ENCODE peak calls at places on chromosomes 12 and 14, in five cellular contexts. Y is NT2/D1, Z is HepG2, N is H1, C is GM12878. B is an unnamed sample.

GRCh38 chr12:45343269-45344051 is 127.6 kb downstream of the ANO6 start:
- DNase-seq in Y (no peak), Z (peak), N (no peak), C (no peak), B (no peak)

GRCh38 chr12:113598815-113599406 is 127.2 kb upstream of the LHX5 start:
- DNase-seq in Y (no peak), Z (no peak), N (no peak), C (no peak), B (no peak)

GRCh38 chr14:50010752-50011151 is 105.6 kb downstream of the VCPKMT start:
- DNase-seq in Y (no peak), Z (no peak), N (no peak), C (no peak), B (no peak)

GRCh38 chr12:23895792-23896218 is 53.7 kb downstream of the SOX5 start:
- DNase-seq in Y (peak), Z (no peak), N (peak), C (no peak), B (no peak)

GRCh38 chr14:39023939-39024871 is 78.8 kb downstream of the SEC23A start:
- DNase-seq in Y (no peak), Z (peak), N (no peak), C (no peak), B (no peak)

GRCh38 chr14:32576088-32576795 is 247.1 kb downstream of the AKAP6 start:
- DNase-seq in Y (peak), Z (peak), N (no peak), C (no peak), B (peak)

GRCh38 chr14:99747582-99748330 is 45.5 kb upstream of the EML1 start:
- DNase-seq in Y (no peak), Z (no peak), N (no peak), C (no peak), B (no peak)

GRCh38 chr12:96036765-96037455 is 1.5 kb upstream of the LTA4H start:
- DNase-seq in Y (no peak), Z (no peak), N (no peak), C (no peak), B (no peak)

GRCh38 chr14:96894966-96895365 is 97.8 kb downstream of the VRK1 start:
- DNase-seq in Y (no peak), Z (no peak), N (no peak), C (no peak), B (no peak)

GRCh38 chr12:80045594-80045993 is 53.7 kb upstream of the OTOGL start:
- DNase-seq in Y (no peak), Z (no peak), N (no peak), C (no peak), B (no peak)

GRCh38 chr14:60760648-60761364 is 26.2 kb downstream of the MNAT1 start:
- DNase-seq in Y (peak), Z (peak), N (peak), C (no peak), B (no peak)

GRCh38 chr14:59679872-59680271 is 103.3 kb upstream of the CCDC175 start:
- DNase-seq in Y (no peak), Z (no peak), N (no peak), C (no peak), B (no peak)

GRCh38 chr14:96829791-96830190 is 32.6 kb downstream of the VRK1 start:
- DNase-seq in Y (no peak), Z (no peak), N (no peak), C (no peak), B (no peak)

GRCh38 chr12:106760184-106760531 is 14.3 kb upstream of the RIC8B start:
- DNase-seq in Y (peak), Z (no peak), N (peak), C (peak), B (no peak)

GRCh38 chr12:69389836-69390235 is 30.3 kb downstream of the YEATS4 start:
- DNase-seq in Y (no peak), Z (no peak), N (no peak), C (no peak), B (no peak)

GRCh38 chr12:104569348-104570173 is 112.8 kb downstream of the CHST11 start:
- DNase-seq in Y (no peak), Z (no peak), N (no peak), C (peak), B (no peak)

GRCh38 chr14:105315211-105315721 is 718 bp downstream of the PACS2 start:
- DNase-seq in Y (no peak), Z (peak), N (no peak), C (no peak), B (no peak)

GRCh38 chr14:41785696-41786095 is 179.0 kb downstream of the LRFN5 start:
- DNase-seq in Y (peak), Z (peak), N (no peak), C (no peak), B (peak)

GRCh38 chr14:34229140-34229539 is 232.9 kb downstream of the SPTSSA start:
- DNase-seq in Y (no peak), Z (no peak), N (no peak), C (no peak), B (no peak)

GRCh38 chr14:67815573-67816235 is 686 bp downstream of the ZFYVE26 start:
- DNase-seq in Y (no peak), Z (no peak), N (no peak), C (no peak), B (peak)

GRCh38 chr14:47278233-47278842 is 397.1 kb downstream of the MDGA2 start:
- DNase-seq in Y (peak), Z (peak), N (peak), C (no peak), B (peak)

GRCh38 chr14:73774671-73775070 is 60.5 kb upstream of the PNMA1 start:
- DNase-seq in Y (no peak), Z (no peak), N (no peak), C (no peak), B (no peak)

GRCh38 chr12:119642986-119643385 is 24.9 kb upstream of the PRKAB1 start:
- DNase-seq in Y (peak), Z (no peak), N (no peak), C (no peak), B (peak)

GRCh38 chr14:69701269-69701668 is 65.7 kb upstream of the SRSF5 start:
- DNase-seq in Y (no peak), Z (no peak), N (no peak), C (no peak), B (no peak)
- TF ChIP-seq SUZ12 in Y (no peak), Z (no peak), N (no peak), C (no peak), B (no peak)

GRCh38 chr12:89439946-89440345 is 84.7 kb downstream of the GALNT4 start:
- DNase-seq in Y (no peak), Z (no peak), N (no peak), C (no peak), B (no peak)
- TF ChIP-seq SUZ12 in Y (no peak), Z (no peak), N (no peak), C (no peak), B (no peak)

GRCh38 chr12:19316420-19316819 is 122.9 kb upstream of the AEBP2 start:
- DNase-seq in Y (no peak), Z (no peak), N (no peak), C (no peak), B (no peak)
- TF ChIP-seq SUZ12 in Y (no peak), Z (no peak), N (no peak), C (no peak), B (no peak)

GRCh38 chr12:7160183-7160582 is 29.3 kb upstream of the PEX5 start:
- DNase-seq in Y (no peak), Z (no peak), N (no peak), C (no peak), B (no peak)
- TF ChIP-seq SUZ12 in Y (no peak), Z (no peak), N (no peak), C (no peak), B (no peak)

GRCh38 chr12:94815450-94815849 is 165.1 kb upstream of the TMCC3 start:
- DNase-seq in Y (no peak), Z (no peak), N (no peak), C (no peak), B (no peak)
- TF ChIP-seq SUZ12 in Y (no peak), Z (no peak), N (no peak), C (no peak), B (no peak)

DNA sequence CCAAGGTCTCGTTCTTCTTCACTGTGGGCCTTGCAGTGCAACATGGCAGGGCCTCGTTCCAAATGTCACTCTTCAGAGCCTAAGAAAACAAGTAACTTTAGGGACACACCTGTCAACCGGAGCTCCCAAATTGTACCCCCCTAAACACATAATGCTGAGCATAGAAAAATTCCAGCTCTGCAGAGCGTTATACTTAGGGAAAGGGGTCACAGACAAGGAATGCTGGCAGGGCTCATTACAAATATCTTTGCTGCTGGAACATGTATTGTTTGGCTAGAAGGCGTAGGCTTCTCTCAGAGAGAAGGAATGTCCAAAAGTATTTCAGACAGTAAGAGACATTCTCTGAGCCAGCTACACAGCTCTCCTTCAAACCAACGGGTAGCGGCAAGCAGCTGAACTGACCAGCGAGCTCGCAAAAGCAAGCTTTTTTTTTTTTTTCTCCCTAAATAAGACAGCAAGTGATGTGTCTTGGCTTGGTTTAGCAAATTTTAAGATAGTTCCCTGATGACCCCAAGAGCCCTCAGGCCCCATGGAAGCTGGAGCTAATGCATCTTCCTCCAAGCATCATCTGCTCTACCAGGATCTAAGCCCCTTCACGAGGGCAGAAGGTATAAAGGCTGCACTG is 24.5 kb downstream of the SSH1 start:
- DNase-seq in Y (no peak), Z (no peak), N (no peak), C (no peak), B (no peak)
- TF ChIP-seq SUZ12 in Y (no peak), Z (no peak), N (no peak), C (no peak), B (no peak)

GRCh38 chr12:124713436-124714082 is 146.1 kb upstream of the NCOR2 start:
- DNase-seq in Y (no peak), Z (no peak), N (no peak), C (peak), B (no peak)
- TF ChIP-seq SUZ12 in Y (no peak), Z (no peak), N (no peak), C (no peak), B (no peak)

GRCh38 chr12:114895081-114895480 is 211.1 kb upstream of the TBX3 start:
- DNase-seq in Y (no peak), Z (no peak), N (no peak), C (no peak), B (no peak)

GRCh38 chr12:114898159-114898558 is 214.2 kb upstream of the TBX3 start:
- DNase-seq in Y (no peak), Z (no peak), N (no peak), C (no peak), B (no peak)

GRCh38 chr12:114901316-114901715 is 217.3 kb upstream of the TBX3 start:
- DNase-seq in Y (no peak), Z (no peak), N (no peak), C (no peak), B (no peak)

DNA sequence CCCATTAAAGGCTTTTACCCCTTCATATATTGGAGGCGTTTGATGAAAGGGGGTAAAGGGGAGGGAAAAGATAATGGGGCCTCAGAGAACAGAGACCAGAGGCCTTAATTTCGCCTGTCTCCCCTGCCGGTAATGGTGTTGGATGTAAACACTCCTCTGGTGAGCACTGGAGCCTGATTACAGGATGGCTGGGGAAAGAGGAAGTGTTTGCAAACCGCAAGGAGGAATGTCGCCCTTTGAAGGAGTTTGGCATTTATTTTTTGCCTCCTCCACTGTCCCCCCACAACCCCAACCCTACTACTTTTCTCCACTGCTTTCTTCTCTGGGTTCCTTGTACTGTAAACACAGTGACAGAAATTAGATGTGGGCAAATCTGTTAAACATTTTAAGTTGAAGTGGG is 211.8 kb upstream of the TBX3 start:
- DNase-seq in Y (no peak), Z (no peak), N (no peak), C (no peak), B (no peak)
- TF ChIP-seq SUZ12 in Y (no peak), Z (no peak), N (no peak), C (no peak), B (no peak)

B was measured in HEK293T.